ENCODE peak calls at places on chromosomes 12 and 14, in ten cellular contexts. One of them, this sample, is unnamed.

GRCh38 chr12:122040579-122041386 is 19.1 kb downstream of the BCL7A start:
- DNase-seq in IMR-90: no peak
- DNase-seq in heart right ventricle: no peak
- DNase-seq in kidney: peak; percentile 93
- DNase-seq in tibial artery: no peak
- DNase-seq in HFFc6: no peak
- DNase-seq in upper lobe of left lung: no peak
- DNase-seq in astrocyte: no peak
- DNase-seq in sigmoid colon: no peak
- DNase-seq in GM13977: no peak
- DNase-seq in this sample: peak; percentile 41

GRCh38 chr14:90109858-90110257 is 48.1 kb downstream of the KCNK13 start:
- DNase-seq in IMR-90: no peak
- DNase-seq in heart right ventricle: no peak
- DNase-seq in kidney: no peak
- DNase-seq in tibial artery: no peak
- DNase-seq in HFFc6: no peak
- DNase-seq in upper lobe of left lung: no peak
- DNase-seq in astrocyte: no peak
- DNase-seq in sigmoid colon: no peak
- DNase-seq in GM13977: no peak
- DNase-seq in this sample: peak; percentile 80

GRCh38 chr12:24919346-24920001 is 29.4 kb downstream of the BCAT1 start:
- DNase-seq in IMR-90: no peak
- DNase-seq in heart right ventricle: no peak
- DNase-seq in kidney: no peak
- DNase-seq in tibial artery: no peak
- DNase-seq in HFFc6: no peak
- DNase-seq in upper lobe of left lung: no peak
- DNase-seq in astrocyte: no peak
- DNase-seq in sigmoid colon: no peak
- DNase-seq in GM13977: no peak
- DNase-seq in this sample: no peak

GRCh38 chr12:462936-463705 is 3.4 kb downstream of the B4GALNT3 start:
- DNase-seq in IMR-90: no peak
- DNase-seq in heart right ventricle: no peak
- DNase-seq in kidney: no peak
- DNase-seq in tibial artery: no peak
- DNase-seq in HFFc6: no peak
- DNase-seq in upper lobe of left lung: no peak
- DNase-seq in astrocyte: peak; percentile 26
- DNase-seq in sigmoid colon: no peak
- DNase-seq in GM13977: no peak
- DNase-seq in this sample: no peak

GRCh38 chr14:21069388-21070082 is 569 bp upstream of the ARHGEF40 start:
- DNase-seq in IMR-90: peak; percentile 29
- DNase-seq in heart right ventricle: peak; percentile 45
- DNase-seq in kidney: peak; percentile 73
- DNase-seq in tibial artery: no peak
- DNase-seq in HFFc6: no peak
- DNase-seq in upper lobe of left lung: no peak
- DNase-seq in astrocyte: peak; percentile 23
- DNase-seq in sigmoid colon: no peak
- DNase-seq in GM13977: peak; percentile 38
- DNase-seq in this sample: peak; percentile 91

GRCh38 chr14:93982684-93983007 is 6.3 kb upstream of the ASB2 start:
- DNase-seq in IMR-90: no peak
- DNase-seq in heart right ventricle: no peak
- DNase-seq in kidney: no peak
- DNase-seq in tibial artery: no peak
- DNase-seq in HFFc6: no peak
- DNase-seq in upper lobe of left lung: no peak
- DNase-seq in astrocyte: no peak
- DNase-seq in sigmoid colon: no peak
- DNase-seq in GM13977: no peak
- DNase-seq in this sample: no peak

GRCh38 chr14:105039458-105040205 is 18.7 kb upstream of the CDCA4 start:
- DNase-seq in IMR-90: no peak
- DNase-seq in heart right ventricle: no peak
- DNase-seq in kidney: peak; percentile 25
- DNase-seq in tibial artery: no peak
- DNase-seq in HFFc6: no peak
- DNase-seq in upper lobe of left lung: no peak
- DNase-seq in astrocyte: no peak
- DNase-seq in sigmoid colon: no peak
- DNase-seq in GM13977: no peak
- DNase-seq in this sample: no peak

GRCh38 chr12:89906824-89907223 is 198.2 kb upstream of the ATP2B1 start:
- DNase-seq in IMR-90: no peak
- DNase-seq in heart right ventricle: no peak
- DNase-seq in kidney: no peak
- DNase-seq in tibial artery: no peak
- DNase-seq in HFFc6: no peak
- DNase-seq in upper lobe of left lung: no peak
- DNase-seq in astrocyte: no peak
- DNase-seq in sigmoid colon: no peak
- DNase-seq in GM13977: no peak
- DNase-seq in this sample: no peak

GRCh38 chr12:1083086-1083887 is 92.3 kb downstream of the ERC1 start:
- DNase-seq in IMR-90: no peak
- DNase-seq in heart right ventricle: no peak
- DNase-seq in kidney: no peak
- DNase-seq in tibial artery: no peak
- DNase-seq in HFFc6: peak; percentile 51
- DNase-seq in upper lobe of left lung: no peak
- DNase-seq in astrocyte: peak; percentile 54
- DNase-seq in sigmoid colon: no peak
- DNase-seq in GM13977: no peak
- DNase-seq in this sample: peak; percentile 36

GRCh38 chr12:93135286-93136239 is 206.5 kb upstream of the EEA1 start:
- DNase-seq in IMR-90: peak; percentile 57
- DNase-seq in heart right ventricle: no peak
- DNase-seq in kidney: no peak
- DNase-seq in tibial artery: no peak
- DNase-seq in HFFc6: peak; percentile 22
- DNase-seq in upper lobe of left lung: no peak
- DNase-seq in astrocyte: no peak
- DNase-seq in sigmoid colon: no peak
- DNase-seq in GM13977: no peak
- DNase-seq in this sample: no peak

GRCh38 chr14:29637406-29637805 is 290.2 kb downstream of the PRKD1 start:
- DNase-seq in IMR-90: peak; percentile 64
- DNase-seq in heart right ventricle: no peak
- DNase-seq in kidney: no peak
- DNase-seq in tibial artery: peak; percentile 82
- DNase-seq in HFFc6: peak; percentile 58
- DNase-seq in upper lobe of left lung: no peak
- DNase-seq in astrocyte: peak; percentile 71
- DNase-seq in sigmoid colon: no peak
- DNase-seq in GM13977: no peak
- DNase-seq in this sample: no peak

GRCh38 chr14:77086017-77086727 is 11.9 kb upstream of the CIPC start:
- DNase-seq in IMR-90: peak; percentile 54
- DNase-seq in heart right ventricle: no peak
- DNase-seq in kidney: no peak
- DNase-seq in tibial artery: no peak
- DNase-seq in HFFc6: peak; percentile 46
- DNase-seq in upper lobe of left lung: no peak
- DNase-seq in astrocyte: peak; percentile 69
- DNase-seq in sigmoid colon: no peak
- DNase-seq in GM13977: peak; percentile 57
- DNase-seq in this sample: peak; percentile 82

GRCh38 chr12:59055204-59055839 is 135.0 kb upstream of the LRIG3 start:
- DNase-seq in IMR-90: peak; percentile 83
- DNase-seq in heart right ventricle: no peak
- DNase-seq in kidney: no peak
- DNase-seq in tibial artery: no peak
- DNase-seq in HFFc6: peak; percentile 74
- DNase-seq in upper lobe of left lung: no peak
- DNase-seq in astrocyte: peak; percentile 69
- DNase-seq in sigmoid colon: no peak
- DNase-seq in GM13977: no peak
- DNase-seq in this sample: no peak

GRCh38 chr14:94345344-94346072 is 22.4 kb upstream of the SERPINA6 start:
- DNase-seq in IMR-90: peak; percentile 93
- DNase-seq in heart right ventricle: no peak
- DNase-seq in kidney: no peak
- DNase-seq in tibial artery: no peak
- DNase-seq in HFFc6: peak; percentile 84
- DNase-seq in upper lobe of left lung: no peak
- DNase-seq in astrocyte: peak; percentile 94
- DNase-seq in sigmoid colon: no peak
- DNase-seq in GM13977: no peak
- DNase-seq in this sample: no peak

GRCh38 chr14:50348933-50349332 is 36.8 kb downstream of the DMAC2L start:
- DNase-seq in IMR-90: no peak
- DNase-seq in heart right ventricle: no peak
- DNase-seq in kidney: no peak
- DNase-seq in tibial artery: no peak
- DNase-seq in HFFc6: no peak
- DNase-seq in upper lobe of left lung: no peak
- DNase-seq in astrocyte: no peak
- DNase-seq in sigmoid colon: no peak
- DNase-seq in GM13977: no peak
- DNase-seq in this sample: no peak

GRCh38 chr12:130192667-130193345 is 30.5 kb downstream of the FZD10 start:
- DNase-seq in IMR-90: no peak
- DNase-seq in heart right ventricle: no peak
- DNase-seq in kidney: no peak
- DNase-seq in tibial artery: no peak
- DNase-seq in HFFc6: no peak
- DNase-seq in upper lobe of left lung: no peak
- DNase-seq in astrocyte: no peak
- DNase-seq in sigmoid colon: peak; percentile 35
- DNase-seq in GM13977: no peak
- DNase-seq in this sample: no peak
- TF ChIP-seq CTCF in IMR-90: no peak
- TF ChIP-seq CTCF in heart right ventricle: no peak
- TF ChIP-seq CTCF in kidney: no peak
- TF ChIP-seq CTCF in tibial artery: no peak
- TF ChIP-seq CTCF in HFFc6: no peak
- TF ChIP-seq CTCF in upper lobe of left lung: no peak
- TF ChIP-seq CTCF in astrocyte: no peak
- TF ChIP-seq CTCF in sigmoid colon: no peak
- TF ChIP-seq CTCF in GM13977: no peak
- TF ChIP-seq CTCF in this sample: no peak

DNA sequence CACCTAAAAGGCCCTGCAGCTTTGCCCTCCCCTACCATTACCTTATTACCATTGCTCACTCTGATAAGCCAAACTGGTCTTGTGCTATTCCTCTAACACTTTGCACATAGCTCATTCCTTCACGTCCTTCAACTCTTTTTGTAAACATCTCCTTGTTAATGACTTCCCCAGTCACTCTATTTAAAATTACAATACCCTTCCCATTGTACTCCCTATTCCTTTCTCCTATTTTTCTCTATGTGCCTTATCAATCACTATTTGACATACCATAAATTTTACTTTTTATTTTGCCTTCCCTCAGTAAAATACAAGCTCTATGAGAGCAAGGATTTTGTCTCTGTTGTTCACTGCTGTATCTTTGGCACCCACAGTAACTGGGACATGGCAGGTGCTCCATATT is 5.4 kb downstream of the SARNP start:
- DNase-seq in IMR-90: no peak
- DNase-seq in heart right ventricle: no peak
- DNase-seq in kidney: no peak
- DNase-seq in tibial artery: no peak
- DNase-seq in HFFc6: no peak
- DNase-seq in upper lobe of left lung: no peak
- DNase-seq in astrocyte: no peak
- DNase-seq in sigmoid colon: no peak
- DNase-seq in GM13977: no peak
- DNase-seq in this sample: no peak
- TF ChIP-seq CTCF in IMR-90: no peak
- TF ChIP-seq CTCF in heart right ventricle: no peak
- TF ChIP-seq CTCF in kidney: no peak
- TF ChIP-seq CTCF in tibial artery: no peak
- TF ChIP-seq CTCF in HFFc6: no peak
- TF ChIP-seq CTCF in upper lobe of left lung: no peak
- TF ChIP-seq CTCF in astrocyte: no peak
- TF ChIP-seq CTCF in sigmoid colon: no peak
- TF ChIP-seq CTCF in GM13977: no peak
- TF ChIP-seq CTCF in this sample: no peak

GRCh38 chr14:96268426-96269358 is 12.7 kb downstream of the BDKRB1 start:
- DNase-seq in IMR-90: peak; percentile 99
- DNase-seq in heart right ventricle: peak; percentile 19
- DNase-seq in kidney: peak; percentile 85
- DNase-seq in tibial artery: no peak
- DNase-seq in HFFc6: peak; percentile 92
- DNase-seq in upper lobe of left lung: no peak
- DNase-seq in astrocyte: peak; percentile 96
- DNase-seq in sigmoid colon: peak; percentile 92
- DNase-seq in GM13977: no peak
- DNase-seq in this sample: no peak
- TF ChIP-seq CTCF in IMR-90: no peak
- TF ChIP-seq CTCF in heart right ventricle: no peak
- TF ChIP-seq CTCF in kidney: no peak
- TF ChIP-seq CTCF in tibial artery: no peak
- TF ChIP-seq CTCF in HFFc6: no peak
- TF ChIP-seq CTCF in upper lobe of left lung: no peak
- TF ChIP-seq CTCF in astrocyte: no peak
- TF ChIP-seq CTCF in sigmoid colon: no peak
- TF ChIP-seq CTCF in GM13977: no peak
- TF ChIP-seq CTCF in this sample: no peak

GRCh38 chr12:113860950-113861349 is 105.2 kb downstream of the RBM19 start:
- DNase-seq in IMR-90: peak; percentile 98
- DNase-seq in heart right ventricle: no peak
- DNase-seq in kidney: no peak
- DNase-seq in tibial artery: no peak
- DNase-seq in HFFc6: peak; percentile 87
- DNase-seq in upper lobe of left lung: no peak
- DNase-seq in astrocyte: peak; percentile 95
- DNase-seq in sigmoid colon: no peak
- DNase-seq in GM13977: no peak
- DNase-seq in this sample: peak; percentile 32

GRCh38 chr12:113862570-113863454 is 103.3 kb downstream of the RBM19 start:
- DNase-seq in IMR-90: peak; percentile 94
- DNase-seq in heart right ventricle: no peak
- DNase-seq in kidney: no peak
- DNase-seq in tibial artery: no peak
- DNase-seq in HFFc6: peak; percentile 72
- DNase-seq in upper lobe of left lung: no peak
- DNase-seq in astrocyte: peak; percentile 93
- DNase-seq in sigmoid colon: no peak
- DNase-seq in GM13977: peak; percentile 55
- DNase-seq in this sample: peak; percentile 42

GRCh38 chr12:113858828-113859386 is 107.2 kb downstream of the RBM19 start:
- DNase-seq in IMR-90: no peak
- DNase-seq in heart right ventricle: no peak
- DNase-seq in kidney: no peak
- DNase-seq in tibial artery: no peak
- DNase-seq in HFFc6: no peak
- DNase-seq in upper lobe of left lung: no peak
- DNase-seq in astrocyte: no peak
- DNase-seq in sigmoid colon: no peak
- DNase-seq in GM13977: no peak
- DNase-seq in this sample: no peak

GRCh38 chr12:113861708-113862312 is 104.3 kb downstream of the RBM19 start:
- DNase-seq in IMR-90: peak; percentile 27
- DNase-seq in heart right ventricle: no peak
- DNase-seq in kidney: no peak
- DNase-seq in tibial artery: no peak
- DNase-seq in HFFc6: no peak
- DNase-seq in upper lobe of left lung: no peak
- DNase-seq in astrocyte: peak; percentile 18
- DNase-seq in sigmoid colon: no peak
- DNase-seq in GM13977: peak; percentile 45
- DNase-seq in this sample: peak; percentile 67

GRCh38 chr12:113860059-113860820 is 105.9 kb downstream of the RBM19 start:
- DNase-seq in IMR-90: no peak
- DNase-seq in heart right ventricle: no peak
- DNase-seq in kidney: no peak
- DNase-seq in tibial artery: no peak
- DNase-seq in HFFc6: no peak
- DNase-seq in upper lobe of left lung: no peak
- DNase-seq in astrocyte: no peak
- DNase-seq in sigmoid colon: no peak
- DNase-seq in GM13977: no peak
- DNase-seq in this sample: peak; percentile 69
- TF ChIP-seq CTCF in IMR-90: no peak
- TF ChIP-seq CTCF in heart right ventricle: no peak
- TF ChIP-seq CTCF in kidney: no peak
- TF ChIP-seq CTCF in tibial artery: no peak
- TF ChIP-seq CTCF in HFFc6: no peak
- TF ChIP-seq CTCF in upper lobe of left lung: no peak
- TF ChIP-seq CTCF in astrocyte: no peak
- TF ChIP-seq CTCF in sigmoid colon: no peak
- TF ChIP-seq CTCF in GM13977: no peak
- TF ChIP-seq CTCF in this sample: peak; percentile 69